ENCODE peak calls at places on chromosomes 11 and 22, in eight cellular contexts. One of them, this sample, is unnamed.

GRCh38 chr22:35314161-35314942 is 14.7 kb downstream of the TOM1 start:
- DNase-seq in iris pigment epithelial cell: no peak
- DNase-seq in C1 segment of cervical spinal cord: no peak
- DNase-seq in LoVo: no peak
- DNase-seq in right cardiac atrium: no peak
- DNase-seq in amniotic stem cell: no peak
- DNase-seq in RPMI8226: no peak
- DNase-seq in T-helper 1 cell: no peak
- DNase-seq in this sample: no peak

GRCh38 chr11:34938621-34939020 is 22.2 kb downstream of the PDHX start:
- DNase-seq in iris pigment epithelial cell: no peak
- DNase-seq in C1 segment of cervical spinal cord: no peak
- DNase-seq in LoVo: no peak
- DNase-seq in right cardiac atrium: no peak
- DNase-seq in amniotic stem cell: no peak
- DNase-seq in RPMI8226: no peak
- DNase-seq in T-helper 1 cell: no peak
- DNase-seq in this sample: no peak

GRCh38 chr22:32850591-32851517 is 49.3 kb downstream of the TIMP3 start:
- DNase-seq in iris pigment epithelial cell: peak
- DNase-seq in C1 segment of cervical spinal cord: peak
- DNase-seq in LoVo: no peak
- DNase-seq in right cardiac atrium: peak
- DNase-seq in amniotic stem cell: no peak
- DNase-seq in RPMI8226: no peak
- DNase-seq in T-helper 1 cell: no peak
- DNase-seq in this sample: no peak

GRCh38 chr11:520428-521178 is 13.6 kb upstream of the RNH1 start:
- DNase-seq in iris pigment epithelial cell: no peak
- DNase-seq in C1 segment of cervical spinal cord: no peak
- DNase-seq in LoVo: no peak
- DNase-seq in right cardiac atrium: peak
- DNase-seq in amniotic stem cell: no peak
- DNase-seq in RPMI8226: no peak
- DNase-seq in T-helper 1 cell: no peak
- DNase-seq in this sample: no peak

GRCh38 chr11:99555506-99555905 is 534.8 kb downstream of the CNTN5 start:
- DNase-seq in iris pigment epithelial cell: no peak
- DNase-seq in C1 segment of cervical spinal cord: no peak
- DNase-seq in LoVo: no peak
- DNase-seq in right cardiac atrium: no peak
- DNase-seq in amniotic stem cell: no peak
- DNase-seq in RPMI8226: no peak
- DNase-seq in T-helper 1 cell: no peak
- DNase-seq in this sample: no peak

GRCh38 chr11:12802418-12803085 is 128.3 kb downstream of the TEAD1 start:
- DNase-seq in iris pigment epithelial cell: peak
- DNase-seq in C1 segment of cervical spinal cord: no peak
- DNase-seq in LoVo: peak
- DNase-seq in right cardiac atrium: peak
- DNase-seq in amniotic stem cell: peak
- DNase-seq in RPMI8226: peak
- DNase-seq in T-helper 1 cell: no peak
- DNase-seq in this sample: no peak

GRCh38 chr11:112783945-112784322 is 177.3 kb upstream of the NCAM1 start:
- DNase-seq in iris pigment epithelial cell: no peak
- DNase-seq in C1 segment of cervical spinal cord: no peak
- DNase-seq in LoVo: no peak
- DNase-seq in right cardiac atrium: no peak
- DNase-seq in amniotic stem cell: no peak
- DNase-seq in RPMI8226: no peak
- DNase-seq in T-helper 1 cell: no peak
- DNase-seq in this sample: no peak

GRCh38 chr22:49206281-49206680 is 621.4 kb downstream of the BRD1 start:
- DNase-seq in iris pigment epithelial cell: no peak
- DNase-seq in C1 segment of cervical spinal cord: no peak
- DNase-seq in LoVo: no peak
- DNase-seq in right cardiac atrium: no peak
- DNase-seq in amniotic stem cell: no peak
- DNase-seq in RPMI8226: no peak
- DNase-seq in T-helper 1 cell: no peak
- DNase-seq in this sample: no peak

GRCh38 chr11:3627291-3627690 is 14.5 kb downstream of the ART5 start:
- DNase-seq in iris pigment epithelial cell: peak
- DNase-seq in C1 segment of cervical spinal cord: no peak
- DNase-seq in LoVo: no peak
- DNase-seq in right cardiac atrium: no peak
- DNase-seq in amniotic stem cell: peak
- DNase-seq in RPMI8226: no peak
- DNase-seq in T-helper 1 cell: no peak
- DNase-seq in this sample: no peak

GRCh38 chr22:47174671-47175111 is 412.2 kb downstream of the TBC1D22A start:
- DNase-seq in iris pigment epithelial cell: no peak
- DNase-seq in C1 segment of cervical spinal cord: no peak
- DNase-seq in LoVo: no peak
- DNase-seq in right cardiac atrium: peak
- DNase-seq in amniotic stem cell: no peak
- DNase-seq in RPMI8226: no peak
- DNase-seq in T-helper 1 cell: no peak
- DNase-seq in this sample: no peak

GRCh38 chr11:41842673-41843072 is 383.2 kb upstream of the LRRC4C start:
- DNase-seq in iris pigment epithelial cell: no peak
- DNase-seq in C1 segment of cervical spinal cord: no peak
- DNase-seq in LoVo: no peak
- DNase-seq in right cardiac atrium: no peak
- DNase-seq in amniotic stem cell: no peak
- DNase-seq in RPMI8226: no peak
- DNase-seq in T-helper 1 cell: no peak
- DNase-seq in this sample: no peak

GRCh38 chr11:117830674-117831351 is 6.3 kb upstream of the FXYD2 start:
- DNase-seq in iris pigment epithelial cell: no peak
- DNase-seq in C1 segment of cervical spinal cord: no peak
- DNase-seq in LoVo: no peak
- DNase-seq in right cardiac atrium: peak
- DNase-seq in amniotic stem cell: no peak
- DNase-seq in RPMI8226: no peak
- DNase-seq in T-helper 1 cell: no peak
- DNase-seq in this sample: no peak

GRCh38 chr11:72352859-72353551 is 81.3 kb downstream of the CLPB start:
- DNase-seq in iris pigment epithelial cell: peak
- DNase-seq in C1 segment of cervical spinal cord: peak
- DNase-seq in LoVo: no peak
- DNase-seq in right cardiac atrium: no peak
- DNase-seq in amniotic stem cell: peak
- DNase-seq in RPMI8226: no peak
- DNase-seq in T-helper 1 cell: no peak
- DNase-seq in this sample: no peak

GRCh38 chr11:7904910-7905309 is 26.2 kb downstream of the OR10A6 start:
- DNase-seq in iris pigment epithelial cell: peak
- DNase-seq in C1 segment of cervical spinal cord: no peak
- DNase-seq in LoVo: no peak
- DNase-seq in right cardiac atrium: no peak
- DNase-seq in amniotic stem cell: peak
- DNase-seq in RPMI8226: no peak
- DNase-seq in T-helper 1 cell: no peak
- DNase-seq in this sample: no peak

GRCh38 chr11:100980156-100980555 is 149.5 kb downstream of the PGR start:
- DNase-seq in iris pigment epithelial cell: peak
- DNase-seq in C1 segment of cervical spinal cord: no peak
- DNase-seq in LoVo: no peak
- DNase-seq in right cardiac atrium: no peak
- DNase-seq in amniotic stem cell: no peak
- DNase-seq in RPMI8226: no peak
- DNase-seq in T-helper 1 cell: no peak
- DNase-seq in this sample: no peak

GRCh38 chr22:44702479-44703219 is 645 bp downstream of the PRR5 start:
- DNase-seq in iris pigment epithelial cell: peak
- DNase-seq in C1 segment of cervical spinal cord: no peak
- DNase-seq in LoVo: no peak
- DNase-seq in right cardiac atrium: peak
- DNase-seq in amniotic stem cell: no peak
- DNase-seq in RPMI8226: peak
- DNase-seq in T-helper 1 cell: no peak
- DNase-seq in this sample: peak

This sample was measured in immature natural killer cell.